ENCODE peak calls at places on chromosomes 11 and 22, in six cellular contexts. One of them, this sample, is unnamed.

GRCh38 chr11:130070829-130071205 is 1.1 kb downstream of the APLP2 start:
- DNase-seq in NCI-H748 treated with DMSO at 0.1 percent for 48 hours: no peak
- DNase-seq in AG08396: peak
- DNase-seq in Daoy: peak
- DNase-seq in RPMI7951: peak
- DNase-seq in frontal cortex: no peak
- DNase-seq in this sample: no peak

GRCh38 chr11:76656571-76657081 is 13.9 kb downstream of the LRRC32 start:
- DNase-seq in NCI-H748 treated with DMSO at 0.1 percent for 48 hours: no peak
- DNase-seq in AG08396: no peak
- DNase-seq in Daoy: no peak
- DNase-seq in RPMI7951: no peak
- DNase-seq in frontal cortex: no peak
- DNase-seq in this sample: no peak

GRCh38 chr22:42368379-42369249 is 63.6 kb downstream of the NFAM1 start:
- DNase-seq in NCI-H748 treated with DMSO at 0.1 percent for 48 hours: peak
- DNase-seq in AG08396: no peak
- DNase-seq in Daoy: peak
- DNase-seq in RPMI7951: no peak
- DNase-seq in frontal cortex: no peak
- DNase-seq in this sample: no peak

GRCh38 chr11:131978351-131978750 is 607.9 kb downstream of the NTM start:
- DNase-seq in NCI-H748 treated with DMSO at 0.1 percent for 48 hours: no peak
- DNase-seq in AG08396: no peak
- DNase-seq in Daoy: peak
- DNase-seq in RPMI7951: peak
- DNase-seq in frontal cortex: no peak
- DNase-seq in this sample: peak

GRCh38 chr11:27460158-27460565 is 12.4 kb downstream of the LGR4 start:
- DNase-seq in NCI-H748 treated with DMSO at 0.1 percent for 48 hours: no peak
- DNase-seq in AG08396: no peak
- DNase-seq in Daoy: no peak
- DNase-seq in RPMI7951: no peak
- DNase-seq in frontal cortex: no peak
- DNase-seq in this sample: no peak

GRCh38 chr11:2800655-2801531 is 84.7 kb downstream of the CDKN1C start:
- DNase-seq in NCI-H748 treated with DMSO at 0.1 percent for 48 hours: no peak
- DNase-seq in AG08396: no peak
- DNase-seq in Daoy: no peak
- DNase-seq in RPMI7951: no peak
- DNase-seq in frontal cortex: no peak
- DNase-seq in this sample: no peak

GRCh38 chr22:19756288-19757128 is 4.1 kb upstream of the TBX1 start:
- DNase-seq in NCI-H748 treated with DMSO at 0.1 percent for 48 hours: no peak
- DNase-seq in AG08396: peak
- DNase-seq in Daoy: peak
- DNase-seq in RPMI7951: peak
- DNase-seq in frontal cortex: no peak
- DNase-seq in this sample: no peak

GRCh38 chr11:134363592-134363991 is 31.8 kb downstream of the GLB1L2 start:
- DNase-seq in NCI-H748 treated with DMSO at 0.1 percent for 48 hours: no peak
- DNase-seq in AG08396: no peak
- DNase-seq in Daoy: no peak
- DNase-seq in RPMI7951: no peak
- DNase-seq in frontal cortex: no peak
- DNase-seq in this sample: no peak

GRCh38 chr11:530960-531825 is 4.2 kb downstream of the HRAS start:
- DNase-seq in NCI-H748 treated with DMSO at 0.1 percent for 48 hours: no peak
- DNase-seq in AG08396: no peak
- DNase-seq in Daoy: no peak
- DNase-seq in RPMI7951: no peak
- DNase-seq in frontal cortex: no peak
- DNase-seq in this sample: no peak

GRCh38 chr11:95789506-95790122 is at the start of gene FAM76B:
- DNase-seq in NCI-H748 treated with DMSO at 0.1 percent for 48 hours: peak
- DNase-seq in AG08396: peak
- DNase-seq in Daoy: peak
- DNase-seq in RPMI7951: peak
- DNase-seq in frontal cortex: peak
- DNase-seq in this sample: peak

GRCh38 chr11:131099013-131099412 is 182.7 kb upstream of the SNX19 start:
- DNase-seq in NCI-H748 treated with DMSO at 0.1 percent for 48 hours: no peak
- DNase-seq in AG08396: peak
- DNase-seq in Daoy: no peak
- DNase-seq in RPMI7951: no peak
- DNase-seq in frontal cortex: no peak
- DNase-seq in this sample: peak

GRCh38 chr11:112128483-112129121 is 35.3 kb downstream of the IL18 start:
- DNase-seq in NCI-H748 treated with DMSO at 0.1 percent for 48 hours: peak
- DNase-seq in AG08396: peak
- DNase-seq in Daoy: peak
- DNase-seq in RPMI7951: peak
- DNase-seq in frontal cortex: no peak
- DNase-seq in this sample: peak

GRCh38 chr11:83007909-83008580 is 63.7 kb downstream of the RAB30 start:
- DNase-seq in NCI-H748 treated with DMSO at 0.1 percent for 48 hours: peak
- DNase-seq in AG08396: no peak
- DNase-seq in Daoy: peak
- DNase-seq in RPMI7951: peak
- DNase-seq in frontal cortex: no peak
- DNase-seq in this sample: no peak

GRCh38 chr11:94767701-94768601 is at the start of gene AMOTL1:
- DNase-seq in NCI-H748 treated with DMSO at 0.1 percent for 48 hours: peak
- DNase-seq in AG08396: peak
- DNase-seq in Daoy: peak
- DNase-seq in RPMI7951: peak
- DNase-seq in frontal cortex: peak
- DNase-seq in this sample: peak

This sample was measured in HT1080.